ENCODE peak calls at places on chromosome 5, in ten cellular contexts. A, C, Q, T, S, I, M, V, K and N are unnamed samples.

GRCh38 chr5:160119142-160119904 is at the start of gene PWWP2A:
- DNase-seq in A (peak; percentile 100), C (peak; percentile 99), Q (peak; percentile 100), T (peak; percentile 100), S (peak; percentile 98), I (peak; percentile 99), M (peak; percentile 100), V (peak; percentile 100), K (peak; percentile 100), N (peak; percentile 100)

GRCh38 chr5:1009359-1010180 is 968 bp downstream of the NKD2 start:
- DNase-seq in A (no peak), C (no peak), Q (no peak), T (no peak), S (no peak), I (peak; percentile 17), M (no peak), V (no peak), K (peak; percentile 16), N (no peak)

GRCh38 chr5:74257645-74258328 is 382.7 kb downstream of the ENC1 start:
- DNase-seq in A (peak; percentile 21), C (no peak), Q (peak; percentile 88), T (no peak), S (peak; percentile 84), I (no peak), M (peak; percentile 37), V (peak; percentile 53), K (peak; percentile 50), N (no peak)

GRCh38 chr5:137616046-137616445 is 116.9 kb upstream of the SPOCK1 start:
- DNase-seq in A (no peak), C (no peak), Q (no peak), T (peak; percentile 64), S (no peak), I (no peak), M (no peak), V (no peak), K (no peak), N (no peak)

GRCh38 chr5:140042551-140043507 is at the start of gene NRG2:
- DNase-seq in A (peak; percentile 16), C (peak; percentile 89), Q (peak; percentile 51), T (no peak), S (peak; percentile 73), I (peak; percentile 53), M (peak; percentile 53), V (peak; percentile 43), K (peak; percentile 71), N (peak; percentile 43)

GRCh38 chr5:147751156-147751830 is 31.2 kb downstream of the JAKMIP2 start:
- DNase-seq in A (no peak), C (no peak), Q (no peak), T (no peak), S (no peak), I (no peak), M (no peak), V (no peak), K (no peak), N (no peak)

GRCh38 chr5:3251784-3252183 is 343.8 kb upstream of the IRX1 start:
- DNase-seq in A (peak; percentile 0), C (peak; percentile 58), Q (no peak), T (no peak), S (no peak), I (no peak), M (no peak), V (no peak), K (no peak), N (no peak)

GRCh38 chr5:176389114-176389768 is 690 bp downstream of the HIGD2A start:
- DNase-seq in A (no peak), C (no peak), Q (no peak), T (no peak), S (no peak), I (no peak), M (peak; percentile 36), V (no peak), K (no peak), N (no peak)

GRCh38 chr5:38845555-38846378 is at the start of gene OSMR:
- DNase-seq in A (peak; percentile 93), C (peak; percentile 65), Q (peak; percentile 70), T (no peak), S (peak; percentile 97), I (peak; percentile 95), M (peak; percentile 98), V (peak; percentile 99), K (peak; percentile 92), N (peak; percentile 98)

GRCh38 chr5:9282211-9282610 is 263.7 kb downstream of the SEMA5A start:
- DNase-seq in A (no peak), C (no peak), Q (no peak), T (no peak), S (no peak), I (no peak), M (no peak), V (no peak), K (no peak), N (no peak)

GRCh38 chr5:124675921-124676846 is 70.3 kb downstream of the ZNF608 start:
- DNase-seq in A (no peak), C (no peak), Q (no peak), T (no peak), S (peak; percentile 24), I (no peak), M (no peak), V (no peak), K (no peak), N (no peak)
- H3K4me1 ChIP-seq in A (peaks cover 26% of the 10 kb centered on the region), C (peaks cover 21% of the 10 kb centered on the region), Q (peaks cover 6% of the 10 kb centered on the region), T (peaks cover 23% of the 10 kb centered on the region), S (peaks cover 7% of the 10 kb centered on the region), I (no peaks in the 10 kb centered on the region), M (no peaks in the 10 kb centered on the region), V (no peaks in the 10 kb centered on the region), K (peaks cover 60% of the 10 kb centered on the region), N (peaks cover 12% of the 10 kb centered on the region)

GRCh38 chr5:55222819-55223124 is 4.3 kb downstream of the MCIDAS start:
- DNase-seq in A (no peak), C (no peak), Q (no peak), T (no peak), S (no peak), I (no peak), M (no peak), V (no peak), K (no peak), N (no peak)

GRCh38 chr5:55222061-55222818 is 4.9 kb downstream of the MCIDAS start:
- DNase-seq in A (no peak), C (no peak), Q (no peak), T (no peak), S (no peak), I (no peak), M (no peak), V (no peak), K (no peak), N (no peak)

GRCh38 chr5:55220433-55221185 is 6.5 kb downstream of the MCIDAS start:
- DNase-seq in A (no peak), C (peak; percentile 82), Q (peak; percentile 65), T (no peak), S (no peak), I (no peak), M (no peak), V (peak; percentile 8), K (no peak), N (no peak)

GRCh38 chr5:55218966-55219365 is 8.1 kb downstream of the MCIDAS start:
- DNase-seq in A (peak; percentile 88), C (peak; percentile 62), Q (peak; percentile 90), T (no peak), S (no peak), I (no peak), M (peak; percentile 79), V (no peak), K (peak; percentile 93), N (peak; percentile 73)

DNA sequence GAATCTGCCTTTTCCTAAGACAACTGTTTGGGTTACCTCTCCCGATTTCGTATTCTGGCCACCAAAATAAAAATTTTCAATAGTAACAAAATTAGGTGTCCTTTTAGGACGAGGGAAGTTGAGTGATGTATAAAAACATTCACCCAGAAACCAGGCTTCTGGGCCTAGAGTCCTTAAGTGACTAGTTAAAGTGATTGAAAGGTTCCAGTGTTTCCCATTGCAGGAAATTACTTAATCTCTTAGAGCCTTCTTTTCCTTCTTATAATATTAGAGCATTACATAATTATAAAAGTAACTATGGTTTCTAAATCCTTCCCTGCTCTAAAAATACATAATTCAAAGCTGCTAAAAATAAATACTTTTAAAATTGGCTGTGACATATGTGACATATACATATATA is 7.3 kb downstream of the MCIDAS start:
- DNase-seq in A (no peak), C (no peak), Q (no peak), T (no peak), S (no peak), I (no peak), M (no peak), V (no peak), K (no peak), N (no peak)
- H3K27me3 ChIP-seq in A (peaks cover 11% of the 10 kb centered on the region), C (peaks cover 46% of the 10 kb centered on the region), Q (peaks cover 48% of the 10 kb centered on the region), T (no peaks in the 10 kb centered on the region), S (peaks cover 56% of the 10 kb centered on the region), I (no peaks in the 10 kb centered on the region), M (no peaks in the 10 kb centered on the region), V (peaks cover 58% of the 10 kb centered on the region), K (no peaks in the 10 kb centered on the region), N (no peaks in the 10 kb centered on the region)

GRCh38 chr5:14417232-14417730 is 164.3 kb upstream of the OTULINL start:
- DNase-seq in A (no peak), C (peak; percentile 65), Q (no peak), T (no peak), S (no peak), I (no peak), M (no peak), V (peak; percentile 76), K (no peak), N (no peak)
- TF ChIP-seq CTCF in A (no peak), C (no peak), Q (no peak), T (no peak), S (no peak), I (no peak), M (no peak), V (no peak), K (no peak), N (no peak)

GRCh38 chr5:78602400-78602799 is 46.2 kb downstream of the LHFPL2 start:
- DNase-seq in A (no peak), C (no peak), Q (no peak), T (no peak), S (no peak), I (no peak), M (peak; percentile 41), V (peak; percentile 38), K (no peak), N (no peak)

GRCh38 chr5:78601622-78602314 is 46.8 kb downstream of the LHFPL2 start:
- DNase-seq in A (no peak), C (no peak), Q (no peak), T (no peak), S (no peak), I (no peak), M (peak; percentile 34), V (peak; percentile 74), K (no peak), N (no peak)

GRCh38 chr5:78603636-78604175 is 44.9 kb downstream of the LHFPL2 start:
- DNase-seq in A (no peak), C (no peak), Q (no peak), T (no peak), S (no peak), I (no peak), M (no peak), V (no peak), K (no peak), N (no peak)

GRCh38 chr5:78605611-78606010 is 43.0 kb downstream of the LHFPL2 start:
- DNase-seq in A (no peak), C (no peak), Q (no peak), T (no peak), S (no peak), I (no peak), M (peak; percentile 64), V (peak; percentile 58), K (no peak), N (peak; percentile 65)

DNA sequence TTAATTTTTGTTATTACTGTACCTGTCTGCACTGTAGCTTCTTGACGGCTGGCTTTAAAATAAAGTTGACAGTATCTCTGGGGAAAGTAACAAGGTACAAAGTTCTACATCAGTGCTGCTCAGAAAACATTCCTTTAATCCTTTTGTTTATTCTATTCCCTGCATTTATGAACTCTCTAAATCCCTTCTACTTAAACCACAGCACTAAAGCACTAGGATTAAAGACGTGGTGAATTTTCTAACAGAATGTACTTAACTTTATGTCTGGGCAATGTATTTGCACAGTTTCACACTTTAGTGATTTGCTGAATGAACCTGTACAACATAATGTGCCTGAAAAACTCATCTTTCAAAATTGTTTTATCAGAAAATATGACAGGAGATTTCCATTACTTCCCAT is 43.9 kb downstream of the LHFPL2 start:
- DNase-seq in A (no peak), C (no peak), Q (no peak), T (no peak), S (no peak), I (no peak), M (no peak), V (no peak), K (no peak), N (no peak)
- H3K4me1 ChIP-seq in A (no peaks in the 10 kb centered on the region), C (peaks cover 4% of the 10 kb centered on the region), Q (peaks cover 7% of the 10 kb centered on the region), T (peaks cover 5% of the 10 kb centered on the region), S (peaks cover 3% of the 10 kb centered on the region), I (no peaks in the 10 kb centered on the region), M (peaks cover 54% of the 10 kb centered on the region), V (peaks cover 20% of the 10 kb centered on the region), K (peaks cover 14% of the 10 kb centered on the region), N (peaks cover 14% of the 10 kb centered on the region)